ENCODE peak calls at places on chromosomes 6 and 20, in ten cellular contexts. K, S, M, Y, E, N, C, Q, H and T are unnamed samples.

GRCh38 chr6:150491131-150491795 is 108.4 kb upstream of the PLEKHG1 start:
- DNase-seq in K (no peak), S (peak; percentile 81), M (peak; percentile 18), Y (no peak), E (no peak), N (no peak), C (no peak), Q (peak; percentile 42), H (no peak), T (no peak)

GRCh38 chr6:28618889-28619555 is 93.3 kb downstream of the GPX5 start:
- DNase-seq in K (no peak), S (no peak), M (no peak), Y (no peak), E (no peak), N (no peak), C (no peak), Q (no peak), H (no peak), T (no peak)

GRCh38 chr6:14671261-14671681 is 553.7 kb downstream of the CD83 start:
- DNase-seq in K (no peak), S (no peak), M (no peak), Y (peak; percentile 63), E (no peak), N (no peak), C (no peak), Q (no peak), H (no peak), T (no peak)

GRCh38 chr6:154841109-154841508 is 107.9 kb downstream of the SCAF8 start:
- DNase-seq in K (no peak), S (no peak), M (no peak), Y (no peak), E (no peak), N (no peak), C (no peak), Q (no peak), H (no peak), T (no peak)

GRCh38 chr6:44527961-44528644 is 140.6 kb downstream of the CDC5L start:
- DNase-seq in K (no peak), S (no peak), M (no peak), Y (no peak), E (no peak), N (no peak), C (no peak), Q (no peak), H (no peak), T (no peak)

GRCh38 chr20:17594443-17594842 is 24.6 kb downstream of the DSTN start:
- DNase-seq in K (no peak), S (no peak), M (no peak), Y (peak; percentile 59), E (peak; percentile 62), N (no peak), C (no peak), Q (peak; percentile 87), H (no peak), T (no peak)

GRCh38 chr20:8509809-8510208 is 377.7 kb downstream of the PLCB1 start:
- DNase-seq in K (no peak), S (no peak), M (no peak), Y (no peak), E (no peak), N (no peak), C (no peak), Q (no peak), H (no peak), T (peak; percentile 68)

GRCh38 chr20:58847483-58847882 is 3.2 kb downstream of the GNAS-AS1 start:
- DNase-seq in K (no peak), S (no peak), M (no peak), Y (no peak), E (no peak), N (no peak), C (no peak), Q (no peak), H (no peak), T (no peak)

GRCh38 chr6:126285871-126286270 is 54.0 kb upstream of the CENPW start:
- DNase-seq in K (no peak), S (no peak), M (no peak), Y (no peak), E (no peak), N (no peak), C (no peak), Q (no peak), H (no peak), T (no peak)

GRCh38 chr6:16800942-16801341 is 39.7 kb upstream of the ATXN1 start:
- DNase-seq in K (no peak), S (no peak), M (no peak), Y (no peak), E (no peak), N (no peak), C (no peak), Q (no peak), H (no peak), T (no peak)

GRCh38 chr6:22332726-22333125 is 35.9 kb upstream of the PRL start:
- DNase-seq in K (no peak), S (no peak), M (no peak), Y (no peak), E (no peak), N (no peak), C (no peak), Q (no peak), H (no peak), T (no peak)

GRCh38 chr20:49482621-49483017 is at the start of gene KCNB1:
- DNase-seq in K (peak; percentile 9), S (peak; percentile 67), M (peak; percentile 31), Y (no peak), E (peak; percentile 60), N (peak; percentile 9), C (no peak), Q (peak; percentile 44), H (no peak), T (no peak)

GRCh38 chr6:39321761-39322160 is 741 bp downstream of the KCNK16 start:
- DNase-seq in K (no peak), S (no peak), M (no peak), Y (no peak), E (no peak), N (no peak), C (no peak), Q (no peak), H (no peak), T (no peak)

GRCh38 chr6:130326496-130326895 is 39.3 kb upstream of the TMEM200A start:
- DNase-seq in K (no peak), S (no peak), M (no peak), Y (no peak), E (no peak), N (no peak), C (no peak), Q (no peak), H (no peak), T (no peak)

GRCh38 chr20:63689046-63690000 is 7.1 kb upstream of the TNFRSF6B start:
- DNase-seq in K (no peak), S (no peak), M (no peak), Y (no peak), E (no peak), N (no peak), C (no peak), Q (no peak), H (no peak), T (no peak)

GRCh38 chr6:140269766-140270165 is 895.3 kb upstream of the CITED2 start:
- DNase-seq in K (no peak), S (no peak), M (no peak), Y (no peak), E (no peak), N (no peak), C (no peak), Q (peak; percentile 67), H (no peak), T (no peak)

GRCh38 chr20:62123450-62124118 is 1.3 kb downstream of the LSM14B start:
- DNase-seq in K (no peak), S (no peak), M (no peak), Y (no peak), E (no peak), N (no peak), C (no peak), Q (peak; percentile 37), H (no peak), T (no peak)

GRCh38 chr20:4014031-4014474 is 1.3 kb downstream of the RNF24 start:
- DNase-seq in K (no peak), S (peak; percentile 70), M (peak; percentile 22), Y (peak; percentile 47), E (no peak), N (no peak), C (peak; percentile 41), Q (peak; percentile 83), H (peak; percentile 56), T (peak; percentile 56)

GRCh38 chr6:143400258-143401059 is 50.0 kb downstream of the ADAT2 start:
- DNase-seq in K (no peak), S (no peak), M (no peak), Y (no peak), E (no peak), N (no peak), C (no peak), Q (peak; percentile 13), H (no peak), T (no peak)

GRCh38 chr6:118372413-118372812 is 175.7 kb upstream of the PLN start:
- DNase-seq in K (no peak), S (no peak), M (no peak), Y (no peak), E (no peak), N (no peak), C (no peak), Q (peak; percentile 13), H (no peak), T (no peak)

GRCh38 chr6:93423542-93423941 is 4.2 kb upstream of the EPHA7 start:
- DNase-seq in K (no peak), S (peak; percentile 77), M (no peak), Y (no peak), E (no peak), N (no peak), C (peak; percentile 56), Q (peak; percentile 50), H (peak; percentile 86), T (peak; percentile 20)

GRCh38 chr6:2990179-2990931 is 9.3 kb upstream of the NQO2 start:
- DNase-seq in K (no peak), S (peak; percentile 29), M (no peak), Y (no peak), E (peak; percentile 60), N (no peak), C (no peak), Q (peak; percentile 58), H (peak; percentile 29), T (no peak)

GRCh38 chr20:42097741-42098140 is 479.6 kb upstream of the CHD6 start:
- DNase-seq in K (no peak), S (no peak), M (no peak), Y (no peak), E (no peak), N (no peak), C (no peak), Q (no peak), H (no peak), T (no peak)

GRCh38 chr20:40646321-40647212 is 42.5 kb downstream of the MAFB start:
- DNase-seq in K (no peak), S (no peak), M (no peak), Y (no peak), E (no peak), N (no peak), C (no peak), Q (peak; percentile 64), H (no peak), T (peak; percentile 77)

GRCh38 chr20:39004508-39004907 is 42.4 kb downstream of the DHX35 start:
- DNase-seq in K (peak; percentile 12), S (no peak), M (peak; percentile 8), Y (no peak), E (peak; percentile 59), N (no peak), C (peak; percentile 42), Q (no peak), H (no peak), T (peak; percentile 75)

GRCh38 chr6:71478834-71479541 is 190.4 kb downstream of the OGFRL1 start:
- DNase-seq in K (no peak), S (peak; percentile 91), M (no peak), Y (peak; percentile 74), E (no peak), N (no peak), C (no peak), Q (peak; percentile 97), H (no peak), T (no peak)

GRCh38 chr6:159002432-159003160 is 2.6 kb upstream of the RSPH3 start:
- DNase-seq in K (no peak), S (no peak), M (no peak), Y (no peak), E (no peak), N (no peak), C (no peak), Q (peak; percentile 16), H (no peak), T (no peak)

GRCh38 chr6:108655840-108656650 is 95.3 kb downstream of the FOXO3 start:
- DNase-seq in K (no peak), S (no peak), M (no peak), Y (peak; percentile 65), E (no peak), N (no peak), C (no peak), Q (peak; percentile 11), H (no peak), T (peak; percentile 22)